ENCODE peak calls at places on chromosomes 1 and 21, in five cellular contexts. C is fibroblast of lung, Q is fibroblast of pulmonary artery, O is pancreas, N is breast epithelium. Y is an unnamed sample.

GRCh38 chr1:228141871-228142615 is 2.0 kb downstream of the GUK1 start:
- DNase-seq in C (no peak), Q (no peak), O (no peak), N (no peak), Y (no peak)

GRCh38 chr21:37784591-37785318 is 131.5 kb downstream of the KCNJ6 start:
- DNase-seq in C (no peak), Q (no peak), O (no peak), N (no peak), Y (peak; percentile 30)

GRCh38 chr1:109641341-109641740 is 14.6 kb upstream of the GSTM4 start:
- DNase-seq in C (no peak), Q (no peak), O (no peak), N (no peak), Y (no peak)

GRCh38 chr1:115337633-115338456 is at the start of gene NGF:
- DNase-seq in C (peak; percentile 53), Q (peak; percentile 55), O (peak; percentile 63), N (no peak), Y (peak; percentile 42)

GRCh38 chr1:69485616-69486015 is 82.1 kb upstream of the LRRC7 start:
- DNase-seq in C (no peak), Q (no peak), O (no peak), N (no peak), Y (no peak)

GRCh38 chr1:27341525-27342252 is at the start of gene SYTL1:
- DNase-seq in C (peak; percentile 56), Q (peak; percentile 68), O (peak; percentile 84), N (peak; percentile 64), Y (peak; percentile 64)

GRCh38 chr1:162206749-162207635 is 137.5 kb downstream of the NOS1AP start:
- DNase-seq in C (no peak), Q (no peak), O (peak; percentile 57), N (peak; percentile 65), Y (no peak)

GRCh38 chr1:230356190-230356589 is 69.9 kb downstream of the PGBD5 start:
- DNase-seq in C (no peak), Q (no peak), O (no peak), N (no peak), Y (no peak)

GRCh38 chr1:201597551-201598230 is 58.8 kb downstream of the NAV1 start:
- DNase-seq in C (no peak), Q (no peak), O (peak; percentile 85), N (peak; percentile 79), Y (no peak)

GRCh38 chr1:26094076-26094669 is 17.5 kb upstream of the PDIK1L start:
- DNase-seq in C (no peak), Q (peak; percentile 53), O (peak; percentile 62), N (no peak), Y (no peak)

GRCh38 chr1:53956308-53957168 is 10.4 kb downstream of the LRRC42 start:
- DNase-seq in C (peak; percentile 29), Q (peak; percentile 20), O (no peak), N (no peak), Y (no peak)

GRCh38 chr1:41381691-41382530 is 20.7 kb downstream of the FOXO6 start:
- DNase-seq in C (peak; percentile 35), Q (peak; percentile 19), O (peak; percentile 70), N (no peak), Y (no peak)

GRCh38 chr1:121458291-121459048 is 273.7 kb downstream of the SRGAP2C start:
- DNase-seq in C (peak; percentile 2), Q (no peak), O (no peak), N (no peak), Y (no peak)

GRCh38 chr21:20329636-20330035 is 668.6 kb upstream of the NCAM2 start:
- DNase-seq in C (no peak), Q (no peak), O (no peak), N (no peak), Y (no peak)

GRCh38 chr1:32917521-32917920 is 16.3 kb upstream of the TMEM54 start:
- DNase-seq in C (no peak), Q (no peak), O (no peak), N (no peak), Y (no peak)

GRCh38 chr1:60859111-60859510 is 223.2 kb upstream of the NFIA start:
- DNase-seq in C (no peak), Q (no peak), O (no peak), N (no peak), Y (no peak)

GRCh38 chr1:147611587-147611986 is 58.7 kb downstream of the ACP6 start:
- DNase-seq in C (no peak), Q (no peak), O (no peak), N (no peak), Y (no peak)

GRCh38 chr1:236058141-236058626 is 6.7 kb downstream of the NID1 start:
- DNase-seq in C (peak; percentile 61), Q (peak; percentile 63), O (no peak), N (no peak), Y (no peak)

GRCh38 chr1:200979574-200980451 is 43.7 kb downstream of the KIF21B start:
- DNase-seq in C (peak; percentile 11), Q (peak; percentile 18), O (no peak), N (no peak), Y (peak; percentile 16)

GRCh38 chr21:27519357-27519756 is 552.5 kb upstream of the ADAMTS5 start:
- DNase-seq in C (peak; percentile 91), Q (peak; percentile 72), O (no peak), N (no peak), Y (peak; percentile 80)

GRCh38 chr1:240987928-240988327 is 369.1 kb downstream of the RGS7 start:
- DNase-seq in C (no peak), Q (no peak), O (no peak), N (no peak), Y (no peak)

GRCh38 chr1:74549947-74550346 is 37.5 kb upstream of the LRRC53 start:
- DNase-seq in C (no peak), Q (no peak), O (no peak), N (no peak), Y (no peak)

GRCh38 chr1:186429017-186429416 is 31.9 kb downstream of the PDC start:
- DNase-seq in C (no peak), Q (peak; percentile 13), O (no peak), N (no peak), Y (no peak)

GRCh38 chr1:55720243-55720642 is 505.1 kb upstream of the USP24 start:
- DNase-seq in C (peak; percentile 72), Q (no peak), O (no peak), N (peak; percentile 49), Y (no peak)

GRCh38 chr1:113231866-113232265 is 158.4 kb upstream of the MAGI3 start:
- DNase-seq in C (no peak), Q (no peak), O (no peak), N (no peak), Y (no peak)

GRCh38 chr1:207221934-207222351 is 99.5 kb upstream of the CD55 start:
- DNase-seq in C (no peak), Q (no peak), O (no peak), N (no peak), Y (no peak)

GRCh38 chr1:224294775-224295174 is 35.2 kb downstream of the NVL start:
- DNase-seq in C (no peak), Q (no peak), O (no peak), N (no peak), Y (no peak)

GRCh38 chr1:240295811-240296210 is 204.1 kb downstream of the FMN2 start:
- DNase-seq in C (no peak), Q (no peak), O (no peak), N (no peak), Y (no peak)

GRCh38 chr1:236287757-236288619 is 6.2 kb upstream of the ERO1B start:
- DNase-seq in C (no peak), Q (no peak), O (no peak), N (no peak), Y (no peak)

GRCh38 chr1:234602334-234603220 is 7.4 kb downstream of the IRF2BP2 start:
- DNase-seq in C (peak; percentile 96), Q (peak; percentile 95), O (no peak), N (peak; percentile 61), Y (peak; percentile 92)

GRCh38 chr1:46575778-46576177 is 24.3 kb upstream of the KNCN start:
- DNase-seq in C (no peak), Q (no peak), O (no peak), N (no peak), Y (no peak)

GRCh38 chr1:180157108-180157507 is 2.4 kb downstream of the QSOX1 start:
- DNase-seq in C (peak; percentile 56), Q (peak; percentile 38), O (no peak), N (no peak), Y (peak; percentile 56)

GRCh38 chr1:180157576-180158057 is 2.9 kb downstream of the QSOX1 start:
- DNase-seq in C (no peak), Q (no peak), O (no peak), N (no peak), Y (no peak)

GRCh38 chr1:180155202-180155682 is 573 bp downstream of the QSOX1 start:
- DNase-seq in C (no peak), Q (no peak), O (peak; percentile 72), N (no peak), Y (no peak)

GRCh38 chr1:180156631-180157091 is 2.0 kb downstream of the QSOX1 start:
- DNase-seq in C (peak; percentile 66), Q (peak; percentile 66), O (no peak), N (no peak), Y (peak; percentile 69)

DNA sequence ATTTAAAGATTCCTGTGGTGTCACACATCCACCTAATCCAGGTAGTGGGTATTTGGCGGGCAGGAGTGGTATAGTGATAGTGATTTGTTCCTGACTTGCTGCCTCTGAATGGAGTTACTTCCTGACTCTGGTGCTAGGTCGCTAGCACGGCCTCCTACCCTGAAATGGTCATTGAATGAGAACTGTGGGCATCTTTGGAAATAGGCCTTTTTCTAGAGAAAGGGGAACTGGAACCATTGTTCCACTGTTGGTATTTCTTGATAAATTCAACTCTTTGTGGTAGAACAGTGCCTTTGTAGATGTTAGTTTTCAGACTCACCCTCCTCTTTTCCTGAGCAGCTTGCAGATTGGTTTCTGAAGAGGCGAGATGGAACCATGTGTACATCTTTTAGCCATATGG is 1.5 kb downstream of the QSOX1 start:
- DNase-seq in C (peak; percentile 18), Q (no peak), O (no peak), N (no peak), Y (no peak)
- H3K4me3 ChIP-seq in C (peak overlapping the region; percentile 94), Q (peak overlapping the region; percentile 88), O (peak overlapping the region; percentile 88), N (peak overlapping the region; percentile 97), Y (peak overlapping the region; percentile 20)

GRCh38 chr21:21366277-21366676 is 368.1 kb downstream of the NCAM2 start:
- DNase-seq in C (no peak), Q (no peak), O (no peak), N (no peak), Y (no peak)
- TF ChIP-seq CTCF in C (no peak), Q (no peak), O (no peak), N (no peak), Y (no peak)

GRCh38 chr1:153545067-153546055 is at the start of gene S100A4:
- DNase-seq in C (peak; percentile 94), Q (peak; percentile 92), O (peak; percentile 86), N (peak; percentile 92), Y (peak; percentile 72)
- H3K4me3 ChIP-seq in C (peak within 1 kb of the TSS; percentile 71), Q (no peak within 1 kb of the TSS), O (no peak within 1 kb of the TSS), N (peak within 1 kb of the TSS; percentile 37), Y (no peak within 1 kb of the TSS)

GRCh38 chr1:30685796-30686165 is 37.6 kb downstream of the MATN1 start:
- DNase-seq in C (no peak), Q (no peak), O (peak; percentile 54), N (no peak), Y (no peak)

GRCh38 chr1:30683699-30684098 is 39.7 kb downstream of the MATN1 start:
- DNase-seq in C (no peak), Q (no peak), O (peak; percentile 46), N (no peak), Y (no peak)

GRCh38 chr1:30684259-30684658 is 39.1 kb downstream of the MATN1 start:
- DNase-seq in C (no peak), Q (no peak), O (peak; percentile 16), N (no peak), Y (no peak)

GRCh38 chr1:30686236-30686635 is 37.1 kb downstream of the MATN1 start:
- DNase-seq in C (no peak), Q (no peak), O (peak; percentile 33), N (no peak), Y (no peak)

GRCh38 chr1:30684881-30685795 is 38.2 kb downstream of the MATN1 start:
- DNase-seq in C (no peak), Q (no peak), O (peak; percentile 82), N (no peak), Y (no peak)
- TF ChIP-seq CTCF in C (no peak), Q (no peak), O (no peak), N (no peak), Y (no peak)

Y was measured in brain microvascular endothelial cell.